ENCODE peak calls at places on chromosome 9, in five cellular contexts. I is trophoblast cell, X is H9, E is mesenchymal stem cell, H is mesendoderm. N is an unnamed sample.

GRCh38 chr9:125476645-125477044 is 215.0 kb downstream of the GAPVD1 start:
- DNase-seq in H (peak; percentile 48), E (no peak), X (no peak), I (no peak), N (no peak)

GRCh38 chr9:36991516-36992134 is 42.4 kb downstream of the PAX5 start:
- DNase-seq in I (peak; percentile 78), X (peak; percentile 74), H (peak; percentile 75), E (no peak), N (peak; percentile 58)

GRCh38 chr9:105116047-105116868 is 128.2 kb upstream of the SLC44A1 start:
- DNase-seq in H (peak; percentile 96), I (peak; percentile 63), E (no peak), X (peak; percentile 31), N (peak; percentile 18)

GRCh38 chr9:80163889-80164288 is 592.1 kb downstream of the TLE4 start:
- DNase-seq in E (no peak), X (no peak), H (no peak), I (no peak), N (no peak)

GRCh38 chr9:7592321-7593319 is 207.0 kb downstream of the DMAC1 start:
- DNase-seq in I (no peak), H (peak; percentile 66), E (no peak), X (peak; percentile 36), N (no peak)

GRCh38 chr9:130447193-130447816 is 2.5 kb downstream of the ASS1 start:
- DNase-seq in E (no peak), I (no peak), X (no peak), H (no peak), N (no peak)

GRCh38 chr9:23672121-23672520 is 153.9 kb downstream of the ELAVL2 start:
- DNase-seq in I (no peak), E (no peak), H (no peak), X (no peak), N (no peak)

GRCh38 chr9:131885144-131885609 is 145.3 kb upstream of the RAPGEF1 start:
- DNase-seq in X (no peak), E (no peak), H (no peak), I (no peak), N (no peak)

GRCh38 chr9:116952434-116952805 is 265.3 kb downstream of the TRIM32 start:
- DNase-seq in E (no peak), I (peak; percentile 82), X (no peak), H (peak; percentile 42), N (no peak)

GRCh38 chr9:107731115-107731762 is 241.7 kb upstream of the KLF4 start:
- DNase-seq in E (no peak), X (no peak), I (no peak), H (no peak), N (no peak)

GRCh38 chr9:107734231-107735014 is 244.9 kb upstream of the KLF4 start:
- DNase-seq in H (no peak), X (no peak), E (no peak), I (peak; percentile 79), N (no peak)

GRCh38 chr9:107735821-107736220 is 246.3 kb upstream of the KLF4 start:
- DNase-seq in H (no peak), X (no peak), I (no peak), E (no peak), N (no peak)

GRCh38 chr9:107732781-107733529 is 243.4 kb upstream of the KLF4 start:
- DNase-seq in H (no peak), I (no peak), E (no peak), X (no peak), N (no peak)

DNA sequence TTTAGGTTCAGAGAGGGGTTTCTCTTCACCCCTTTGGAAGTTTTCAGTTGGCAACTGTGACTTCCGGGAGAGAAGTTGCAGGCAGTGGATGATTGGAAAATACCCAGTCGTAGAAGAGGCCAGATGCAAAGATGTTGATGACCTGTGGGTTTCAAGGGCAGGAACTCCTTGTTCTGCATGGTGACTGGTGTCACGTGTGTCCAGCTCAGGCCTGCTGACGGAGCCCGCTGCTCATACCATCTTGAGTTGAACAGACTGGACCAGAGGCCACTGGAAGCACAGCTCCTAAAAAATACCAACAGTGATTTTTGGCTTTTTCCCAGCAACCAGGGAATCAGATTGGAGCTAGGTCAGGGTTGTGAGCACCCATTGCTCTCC is 243.9 kb upstream of the KLF4 start:
- DNase-seq in H (no peak), X (no peak), I (peak; percentile 37), E (no peak), N (no peak)
- H3K27ac ChIP-seq in H (no peak overlapping the region), X (no peak overlapping the region), I (no peak overlapping the region), E (no peak overlapping the region), N (no peak overlapping the region)

GRCh38 chr9:89388868-89389177 is 70.5 kb downstream of the SECISBP2 start:
- DNase-seq in X (no peak), E (no peak), I (no peak), H (no peak), N (no peak)
- H2BK120ac ChIP-seq in X (no peak overlapping the region), E (no peak overlapping the region), I (no peak overlapping the region), H (no peak overlapping the region), N (no peak overlapping the region)

DNA sequence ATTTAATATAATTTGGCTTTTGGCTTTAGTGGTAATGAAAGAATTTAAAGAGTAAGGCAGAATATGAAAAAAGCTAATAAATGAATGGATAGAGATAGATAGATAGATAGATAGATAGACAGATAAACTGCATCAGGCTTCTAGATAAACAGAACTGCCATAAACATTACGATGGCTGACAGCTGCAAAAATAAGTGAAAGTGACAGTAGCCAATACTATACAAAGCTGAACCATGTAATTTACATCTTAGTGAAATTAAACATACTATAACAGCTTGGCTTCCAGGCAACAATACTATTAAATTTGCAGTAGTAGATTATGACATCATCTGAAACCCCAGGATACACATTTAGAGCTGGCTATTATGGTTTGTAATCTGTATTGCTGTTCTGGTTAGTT is 1354.8 kb downstream of the PTPRD start:
- DNase-seq in X (no peak), I (no peak), E (no peak), H (no peak), N (no peak)
- H4K8ac ChIP-seq in X (no peak overlapping the region), I (no peak overlapping the region), E (no peak overlapping the region), H (no peak overlapping the region), N (no peak overlapping the region)

GRCh38 chr9:89469003-89469402 is 28.9 kb downstream of the SEMA4D start:
- DNase-seq in E (no peak), X (no peak), I (no peak), H (no peak), N (no peak)
- H3K27ac ChIP-seq in E (no peak overlapping the region), X (no peak overlapping the region), I (no peak overlapping the region), H (no peak overlapping the region), N (no peak overlapping the region)

GRCh38 chr9:70480405-70480980 is 66.0 kb upstream of the KLF9 start:
- DNase-seq in E (peak; percentile 99), X (no peak), H (no peak), I (peak; percentile 17), N (no peak)

GRCh38 chr9:70477907-70478480 is 63.5 kb upstream of the KLF9 start:
- DNase-seq in I (no peak), E (no peak), X (no peak), H (no peak), N (no peak)

GRCh38 chr9:70479880-70480291 is 65.4 kb upstream of the KLF9 start:
- DNase-seq in I (peak; percentile 38), E (peak; percentile 80), X (peak; percentile 46), H (peak; percentile 45), N (no peak)

GRCh38 chr9:70477146-70477745 is 62.8 kb upstream of the KLF9 start:
- DNase-seq in X (no peak), E (no peak), H (no peak), I (no peak), N (no peak)

DNA sequence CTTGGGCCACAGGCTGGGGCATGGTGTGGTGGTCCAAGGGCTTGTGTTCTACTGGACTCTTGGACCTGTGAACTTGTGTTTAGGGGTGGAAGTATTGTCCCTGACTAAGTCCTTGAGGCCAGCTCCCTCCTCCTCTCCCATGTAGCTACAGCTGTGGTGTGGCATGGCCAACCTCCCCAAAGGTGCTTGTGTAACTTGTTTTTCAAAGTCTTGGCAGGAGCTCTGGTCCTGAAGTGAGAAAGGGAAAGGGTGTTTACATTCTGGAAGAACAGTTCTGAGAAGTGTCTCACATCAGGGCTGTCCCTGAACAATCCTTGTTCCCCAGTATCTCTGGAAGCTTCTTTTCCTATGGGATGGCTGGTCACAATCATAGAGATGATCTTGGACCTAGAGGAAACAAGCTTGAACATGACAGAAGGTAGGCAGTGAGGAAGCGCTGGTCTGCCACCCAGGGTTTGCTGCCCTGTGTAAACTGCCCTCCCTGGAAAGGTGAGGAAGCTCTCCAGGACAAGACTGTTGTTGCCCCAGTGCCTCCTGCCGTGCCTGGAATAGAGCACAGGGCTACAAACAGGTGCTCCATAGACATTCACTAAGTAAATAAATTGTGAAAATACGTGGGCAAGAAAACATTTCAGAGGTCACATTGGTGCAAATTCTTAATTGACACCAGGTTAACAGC is 64.6 kb upstream of the KLF9 start:
- DNase-seq in H (no peak), E (peak; percentile 75), I (no peak), X (no peak), N (no peak)
- H2BK120ac ChIP-seq in H (no peak overlapping the region), E (peak overlapping the region; percentile 82), I (no peak overlapping the region), X (no peak overlapping the region), N (no peak overlapping the region)

GRCh38 chr9:75452512-75452911 is 364.2 kb downstream of the OSTF1 start:
- DNase-seq in X (no peak), H (no peak), I (no peak), E (no peak), N (no peak)
- H4K8ac ChIP-seq in X (no peak overlapping the region), H (no peak overlapping the region), I (no peak overlapping the region), E (no peak overlapping the region), N (no peak overlapping the region)

DNA sequence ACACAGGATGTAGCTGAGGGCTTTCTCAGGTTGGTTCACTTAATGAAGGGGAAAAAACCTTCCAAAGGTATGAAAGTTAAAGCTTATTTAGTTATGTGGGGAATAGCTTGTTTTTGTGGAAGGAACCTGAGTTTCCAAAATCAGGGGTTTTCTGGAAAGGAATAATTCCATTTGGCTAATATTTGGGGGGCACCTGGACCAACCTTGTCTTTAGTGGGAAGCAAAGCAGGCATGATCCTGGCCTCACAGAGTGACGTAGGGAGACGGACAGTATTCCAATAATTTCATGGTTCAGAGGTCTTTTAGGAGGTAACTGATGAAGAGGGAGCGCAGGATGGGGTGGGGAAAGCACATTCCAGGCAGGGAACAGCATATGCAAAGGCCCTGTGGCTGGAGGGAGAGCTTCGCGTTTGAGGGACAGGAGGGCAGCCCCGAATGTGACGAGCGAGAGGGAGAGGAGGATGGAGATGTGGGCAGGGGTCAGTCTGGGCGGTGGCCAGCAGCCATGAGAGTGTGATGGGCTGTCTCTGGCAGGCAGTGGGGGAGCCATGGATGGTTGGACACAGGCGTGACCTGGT is 165.1 kb upstream of the IER5L start:
- DNase-seq in H (no peak), X (no peak), I (no peak), E (no peak), N (no peak)
- H3K27ac ChIP-seq in H (no peak overlapping the region), X (no peak overlapping the region), I (no peak overlapping the region), E (no peak overlapping the region), N (no peak overlapping the region)

N was measured in neuronal stem cell.